ENCODE peak calls at places on chromosomes 4 and X, in six cellular contexts. K is MM.1S, R is GM06990, L is body of pancreas, W is left ventricle myocardium inferior, X is spleen. F is an unnamed sample.

GRCh38 chr4:2942532-2943363 is 20.5 kb downstream of the NOP14 start:
- DNase-seq in K (no peak), R (no peak), L (no peak), W (no peak), X (peak), F (no peak)

GRCh38 chrX:147891886-147892285 is 19.8 kb upstream of the FMR1 start:
- DNase-seq in K (no peak), R (no peak), L (no peak), W (no peak), X (no peak), F (no peak)

GRCh38 chr4:99669084-99669483 is 11.5 kb upstream of the C4orf54 start:
- DNase-seq in K (no peak), R (no peak), L (no peak), W (no peak), X (no peak), F (no peak)

GRCh38 chr4:114476310-114476709 is 122.3 kb upstream of the UGT8 start:
- DNase-seq in K (no peak), R (no peak), L (no peak), W (no peak), X (no peak), F (no peak)

GRCh38 chr4:13912966-13913365 is 285.4 kb upstream of the BOD1L1 start:
- DNase-seq in K (no peak), R (no peak), L (no peak), W (no peak), X (no peak), F (no peak)

GRCh38 chr4:27931584-27931983 is 1070.9 kb downstream of the STIM2 start:
- DNase-seq in K (no peak), R (no peak), L (no peak), W (no peak), X (no peak), F (no peak)

GRCh38 chrX:136215559-136215958 is 35.6 kb downstream of the MAP7D3 start:
- DNase-seq in K (no peak), R (no peak), L (no peak), W (no peak), X (no peak), F (no peak)

GRCh38 chr4:154616731-154617130 is 4.3 kb upstream of the FGG start:
- DNase-seq in K (peak), R (peak), L (no peak), W (no peak), X (no peak), F (no peak)

GRCh38 chr4:747546-748170 is 42.0 kb downstream of the PCGF3 start:
- DNase-seq in K (no peak), R (no peak), L (no peak), W (no peak), X (no peak), F (no peak)

GRCh38 chr4:139315221-139315675 is 13.0 kb upstream of the NDUFC1 start:
- DNase-seq in K (no peak), R (peak), L (no peak), W (no peak), X (no peak), F (no peak)

GRCh38 chr4:139311909-139312308 is 9.6 kb upstream of the NDUFC1 start:
- DNase-seq in K (no peak), R (no peak), L (no peak), W (no peak), X (no peak), F (no peak)

GRCh38 chr4:139312552-139313332 is 10.5 kb upstream of the NDUFC1 start:
- DNase-seq in K (no peak), R (no peak), L (no peak), W (no peak), X (no peak), F (no peak)

GRCh38 chr4:139316733-139317132 is 14.5 kb upstream of the NDUFC1 start:
- DNase-seq in K (no peak), R (no peak), L (no peak), W (no peak), X (no peak), F (no peak)

DNA sequence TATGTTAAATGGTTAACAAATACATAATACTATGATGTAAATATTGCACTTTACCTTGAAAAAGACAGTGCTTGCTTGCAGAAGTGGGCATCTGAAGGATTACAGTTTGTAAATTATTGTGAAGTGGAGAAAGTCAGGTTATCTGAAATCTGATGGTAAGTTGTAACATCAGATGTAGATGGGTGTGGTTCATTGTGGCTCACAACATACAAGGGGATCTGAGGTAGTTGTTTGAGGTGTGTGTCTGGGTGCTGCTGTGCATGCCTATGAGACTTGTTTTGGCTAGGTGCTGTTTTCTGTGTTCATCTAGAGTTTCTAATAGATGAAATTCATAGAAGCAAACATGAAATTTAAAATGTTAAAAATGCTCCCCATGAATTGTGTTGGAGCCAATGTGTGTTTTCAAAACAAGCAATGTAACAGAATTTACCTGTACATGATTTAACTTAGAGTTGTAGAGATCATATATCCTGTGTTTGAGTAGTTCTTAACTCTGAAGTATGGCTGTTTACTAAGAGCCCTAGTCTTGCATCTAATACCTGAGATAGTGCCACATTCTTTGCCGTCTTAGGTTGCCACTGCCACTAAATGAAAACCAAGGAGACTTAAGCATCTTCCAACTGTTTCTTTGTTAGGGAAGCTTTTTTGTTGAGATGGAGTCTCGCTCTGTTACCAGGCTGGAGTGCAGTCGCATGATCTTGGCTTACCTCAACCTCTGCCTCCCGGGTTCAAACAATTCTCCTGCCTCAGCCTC is 11.9 kb upstream of the NDUFC1 start:
- DNase-seq in K (no peak), R (no peak), L (no peak), W (no peak), X (no peak), F (no peak)
- H3K4me3 ChIP-seq in K (no peak), R (no peak), L (no peak), W (no peak), X (no peak), F (no peak)

GRCh38 chrX:36978886-36979285 is 29.3 kb upstream of the FAM47C start:
- DNase-seq in K (no peak), R (no peak), L (no peak), W (no peak), X (no peak), F (no peak)
- H3K4me3 ChIP-seq in K (no peak), R (no peak), L (no peak), W (no peak), X (no peak), F (no peak)

GRCh38 chrX:115591856-115592842 is 31.2 kb downstream of the PLS3 start:
- DNase-seq in K (no peak), R (no peak), L (no peak), W (no peak), X (no peak), F (no peak)

GRCh38 chrX:115591420-115591819 is 30.4 kb downstream of the PLS3 start:
- DNase-seq in K (no peak), R (no peak), L (no peak), W (no peak), X (no peak), F (no peak)

GRCh38 chrX:115598556-115598955 is 37.6 kb downstream of the PLS3 start:
- DNase-seq in K (no peak), R (no peak), L (no peak), W (no peak), X (no peak), F (no peak)

GRCh38 chrX:115592997-115593734 is 32.2 kb downstream of the PLS3 start:
- DNase-seq in K (no peak), R (no peak), L (no peak), W (no peak), X (no peak), F (no peak)

DNA sequence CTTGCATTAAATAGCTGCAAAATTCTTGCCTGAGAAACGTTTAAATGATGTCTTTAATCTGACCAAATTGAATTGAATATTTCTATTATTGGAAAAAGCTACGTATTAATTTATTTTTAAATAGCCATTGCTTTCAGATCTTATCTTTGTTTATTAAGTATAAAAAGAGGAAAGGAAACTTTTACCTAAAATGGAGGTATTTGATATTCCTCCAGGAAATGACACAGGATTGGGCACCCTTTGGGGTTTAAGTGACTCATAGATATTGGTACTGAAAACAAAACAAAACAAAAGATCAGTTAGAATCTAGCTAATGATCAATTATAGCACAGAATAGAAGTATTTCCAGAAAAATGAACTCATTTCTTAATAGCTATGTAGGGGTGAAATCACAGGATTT is 34.1 kb downstream of the PLS3 start:
- DNase-seq in K (no peak), R (no peak), L (no peak), W (no peak), X (no peak), F (no peak)
- H3K4me3 ChIP-seq in K (no peak), R (no peak), L (no peak), W (peak), X (no peak), F (no peak)

DNA sequence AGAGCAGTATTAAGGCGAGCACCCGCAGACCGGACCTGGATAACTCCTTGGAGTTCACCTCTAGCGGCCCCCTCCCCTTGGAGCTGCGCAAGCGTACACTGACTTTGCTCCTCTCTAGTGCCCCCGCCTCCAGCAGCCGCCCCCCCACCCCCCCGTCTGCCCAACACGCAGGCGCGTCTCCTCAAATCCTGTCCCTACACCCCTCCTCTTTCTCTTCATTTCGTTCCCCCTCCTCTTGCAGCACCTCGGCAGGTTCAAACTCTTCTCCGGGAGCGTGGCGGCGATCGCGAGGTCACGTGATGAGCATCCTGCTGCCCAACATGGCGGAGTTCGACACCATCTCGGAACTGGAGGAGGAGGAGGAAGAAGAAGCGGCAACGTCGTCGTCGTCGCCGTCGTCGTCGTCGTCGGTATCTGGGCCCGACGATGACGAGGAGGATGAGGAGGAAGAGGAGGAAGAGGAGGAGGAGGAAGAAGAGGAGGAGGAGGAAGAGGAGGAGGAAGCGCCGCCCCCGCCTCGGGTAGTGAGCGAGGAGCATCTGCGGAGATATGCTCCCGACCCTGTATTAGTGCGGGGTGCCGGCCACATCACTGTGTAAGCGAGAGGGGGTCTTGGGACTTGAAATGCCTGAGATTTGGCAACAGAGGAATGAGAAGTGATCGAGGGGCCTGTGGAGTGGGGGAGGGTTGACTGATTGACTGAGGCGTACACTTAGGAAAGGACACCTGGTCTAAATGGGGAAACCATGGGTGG is at the start of gene CHIC1:
- DNase-seq in K (peak), R (peak), L (peak), W (peak), X (peak), F (peak)
- H3K4me3 ChIP-seq in K (peak), R (peak), L (peak), W (peak), X (peak), F (peak)

GRCh38 chr4:150579591-150580234 is 2.2 kb upstream of the MAB21L2 start:
- DNase-seq in K (no peak), R (peak), L (no peak), W (peak), X (peak), F (peak)
- H3K4me3 ChIP-seq in K (no peak), R (no peak), L (no peak), W (peak), X (peak), F (peak)

DNA sequence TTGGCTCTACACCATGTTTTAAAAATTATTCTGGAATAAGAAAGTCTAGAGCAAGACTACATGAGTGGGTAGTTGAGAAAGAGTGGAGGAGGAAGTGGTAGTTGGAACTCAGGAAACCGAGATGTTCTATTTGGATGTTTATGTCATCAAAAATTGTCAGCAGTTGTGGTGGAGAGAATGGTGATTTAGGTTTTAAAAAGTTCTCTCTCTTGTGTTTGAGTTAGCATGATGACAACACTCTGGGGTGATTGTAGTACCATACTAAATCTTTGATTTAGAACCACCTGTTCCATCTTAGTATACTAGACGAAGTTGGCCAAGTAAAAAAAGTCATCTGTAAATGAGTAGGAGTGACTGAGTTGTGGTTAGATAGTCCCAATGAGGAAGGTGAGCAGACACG is 40.7 kb downstream of the KLHL2 start:
- DNase-seq in K (no peak), R (no peak), L (no peak), W (no peak), X (no peak), F (no peak)
- H3K4me3 ChIP-seq in K (no peak), R (no peak), L (no peak), W (no peak), X (no peak), F (no peak)

DNA sequence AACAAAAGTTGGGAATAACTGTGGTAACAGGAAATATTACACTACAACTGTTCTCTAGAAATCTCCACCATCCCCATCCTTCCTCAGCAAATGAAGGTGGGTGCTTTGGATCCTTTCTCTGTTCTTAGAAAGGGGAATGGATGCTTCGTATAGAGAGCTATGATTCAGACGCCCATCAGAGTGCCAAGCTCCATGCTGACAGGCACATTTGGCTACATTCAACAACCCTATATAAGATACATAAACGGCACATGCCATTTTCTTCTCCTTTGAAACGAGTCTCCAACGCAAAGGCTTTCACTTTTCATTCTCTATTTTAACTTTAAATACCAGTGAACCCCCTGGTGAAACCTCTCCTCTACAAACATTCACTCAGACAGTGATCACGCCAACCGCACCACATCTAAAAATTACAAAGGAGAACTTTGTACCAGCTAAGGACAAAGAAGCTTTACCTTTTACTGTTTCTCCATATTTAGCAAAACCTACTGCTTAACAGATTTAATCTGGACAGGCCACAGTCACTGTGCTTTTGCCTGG is 172.5 kb downstream of the TSPAN5 start:
- DNase-seq in K (no peak), R (no peak), L (no peak), W (no peak), X (no peak), F (no peak)
- H3K4me3 ChIP-seq in K (no peak), R (no peak), L (no peak), W (no peak), X (no peak), F (no peak)

GRCh38 chr4:125316781-125317525 is 2.2 kb downstream of the FAT4 start:
- DNase-seq in K (no peak), R (no peak), L (peak), W (peak), X (peak), F (peak)

GRCh38 chr4:125317526-125317880 is 2.7 kb downstream of the FAT4 start:
- DNase-seq in K (peak), R (no peak), L (peak), W (peak), X (peak), F (peak)

GRCh38 chr4:125316391-125316780 is 1.6 kb downstream of the FAT4 start:
- DNase-seq in K (no peak), R (peak), L (peak), W (peak), X (peak), F (no peak)

GRCh38 chr4:125321709-125322362 is 7.1 kb downstream of the FAT4 start:
- DNase-seq in K (no peak), R (no peak), L (no peak), W (no peak), X (no peak), F (no peak)

DNA sequence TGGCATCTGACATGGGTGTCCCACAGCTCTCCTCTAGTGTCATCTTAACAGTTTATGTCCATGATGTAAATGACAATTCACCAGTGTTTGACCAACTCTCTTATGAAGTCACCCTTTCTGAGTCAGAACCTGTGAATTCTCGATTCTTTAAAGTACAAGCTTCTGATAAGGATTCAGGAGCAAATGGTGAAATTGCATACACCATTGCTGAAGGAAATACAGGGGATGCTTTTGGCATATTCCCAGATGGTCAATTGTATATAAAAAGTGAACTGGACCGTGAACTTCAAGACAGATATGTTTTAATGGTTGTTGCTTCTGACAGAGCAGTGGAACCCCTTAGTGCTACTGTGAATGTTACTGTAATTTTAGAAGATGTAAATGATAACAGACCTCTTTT is 4.6 kb downstream of the FAT4 start:
- DNase-seq in K (no peak), R (no peak), L (no peak), W (no peak), X (no peak), F (no peak)
- H3K4me3 ChIP-seq in K (no peak), R (no peak), L (no peak), W (peak), X (no peak), F (peak)